ENCODE peak calls at places on chromosomes 3 and 15, in six cellular contexts. F is neuronal stem cell, S is IMR-90, Y is mesendoderm, B is mesenchymal stem cell, I is H1. O is an unnamed sample.

GRCh38 chr3:106826861-106827311 is 550.4 kb upstream of the CCDC54 start:
- DNase-seq in Y (peak; percentile 55), B (peak; percentile 69), I (no peak), F (no peak), S (no peak), O (no peak)

GRCh38 chr15:80473574-80474223 is 69.5 kb downstream of the ARNT2 start:
- DNase-seq in Y (no peak), I (no peak), B (no peak), S (no peak), F (no peak), O (no peak)

GRCh38 chr3:156216216-156216615 is 95.8 kb downstream of the KCNAB1 start:
- DNase-seq in B (no peak), Y (peak; percentile 10), F (no peak), S (no peak), I (no peak), O (no peak)

GRCh38 chr3:131350506-131350905 is 31.1 kb upstream of the NUDT16 start:
- DNase-seq in S (peak; percentile 22), B (no peak), I (no peak), Y (no peak), F (no peak), O (no peak)

GRCh38 chr3:19967812-19968211 is 20.9 kb downstream of the RAB5A start:
- DNase-seq in I (no peak), B (no peak), F (no peak), S (no peak), Y (no peak), O (no peak)

GRCh38 chr3:5014431-5014830 is 35.2 kb downstream of the BHLHE40 start:
- DNase-seq in F (peak; percentile 17), B (no peak), I (no peak), S (no peak), Y (no peak), O (no peak)

GRCh38 chr3:11568503-11569155 is 75.1 kb downstream of the VGLL4 start:
- DNase-seq in F (no peak), I (no peak), Y (no peak), S (peak; percentile 93), B (peak; percentile 97), O (no peak)

GRCh38 chr3:185308126-185308754 is 54.4 kb upstream of the EHHADH start:
- DNase-seq in I (peak; percentile 34), S (peak; percentile 55), F (peak; percentile 63), B (peak; percentile 71), Y (peak; percentile 86), O (peak; percentile 76)

GRCh38 chr3:4071481-4072184 is 231.5 kb upstream of the SETMAR start:
- DNase-seq in B (no peak), S (no peak), F (peak; percentile 38), I (peak; percentile 38), Y (peak; percentile 79), O (peak; percentile 79)

GRCh38 chr3:197309528-197310361 is 11.3 kb upstream of the DLG1 start:
- DNase-seq in S (peak; percentile 93), I (no peak), F (no peak), Y (no peak), B (peak; percentile 96), O (no peak)

GRCh38 chr3:159724627-159725026 is 264.0 kb upstream of the IL12A start:
- DNase-seq in S (peak; percentile 48), F (no peak), B (no peak), Y (no peak), I (no peak), O (no peak)

GRCh38 chr3:194259982-194260856 is 90.9 kb downstream of the CPN2 start:
- DNase-seq in Y (no peak), F (no peak), S (peak; percentile 52), B (peak; percentile 71), I (no peak), O (no peak)

GRCh38 chr15:40242216-40242599 is 3.3 kb downstream of the PAK6 start:
- DNase-seq in F (no peak), S (no peak), I (no peak), B (no peak), Y (no peak), O (no peak)

GRCh38 chr15:67002379-67002778 is 63.0 kb upstream of the SMAD3 start:
- DNase-seq in Y (no peak), F (no peak), B (no peak), S (no peak), I (no peak), O (no peak)

GRCh38 chr3:119420196-119420595 is 43.2 kb downstream of the TMEM39A start:
- DNase-seq in I (no peak), F (no peak), S (no peak), Y (peak; percentile 65), B (no peak), O (peak; percentile 34)

GRCh38 chr3:51311055-51311454 is 74.0 kb upstream of the MANF start:
- DNase-seq in I (no peak), S (peak; percentile 33), B (peak; percentile 37), Y (peak; percentile 55), F (no peak), O (no peak)

GRCh38 chr3:42747581-42747980 is 25.5 kb downstream of the CCDC13 start:
- DNase-seq in F (no peak), B (no peak), Y (no peak), S (no peak), I (no peak), O (peak; percentile 6)

GRCh38 chr15:26073430-26074333 is 210.6 kb upstream of the ATP10A start:
- DNase-seq in F (no peak), Y (no peak), S (no peak), B (no peak), I (no peak), O (no peak)

GRCh38 chr15:63509056-63509696 is 4.8 kb downstream of the USP3 start:
- DNase-seq in F (no peak), I (no peak), Y (no peak), S (no peak), B (no peak), O (no peak)

GRCh38 chr3:37982351-37982750 is 8.2 kb upstream of the VILL start:
- DNase-seq in Y (no peak), F (no peak), B (no peak), S (no peak), I (no peak), O (no peak)

GRCh38 chr15:57504599-57504940 is 87.1 kb upstream of the MYZAP start:
- DNase-seq in I (no peak), F (no peak), Y (no peak), S (no peak), B (no peak), O (no peak)

GRCh38 chr3:170734043-170734736 is 135.8 kb downstream of the RPL22L1 start:
- DNase-seq in I (no peak), Y (peak; percentile 45), B (no peak), S (no peak), F (no peak), O (no peak)

GRCh38 chr3:105715372-105715771 is 153.4 kb downstream of the CBLB start:
- DNase-seq in B (peak; percentile 82), Y (no peak), F (no peak), S (peak; percentile 90), I (no peak), O (no peak)

DNA sequence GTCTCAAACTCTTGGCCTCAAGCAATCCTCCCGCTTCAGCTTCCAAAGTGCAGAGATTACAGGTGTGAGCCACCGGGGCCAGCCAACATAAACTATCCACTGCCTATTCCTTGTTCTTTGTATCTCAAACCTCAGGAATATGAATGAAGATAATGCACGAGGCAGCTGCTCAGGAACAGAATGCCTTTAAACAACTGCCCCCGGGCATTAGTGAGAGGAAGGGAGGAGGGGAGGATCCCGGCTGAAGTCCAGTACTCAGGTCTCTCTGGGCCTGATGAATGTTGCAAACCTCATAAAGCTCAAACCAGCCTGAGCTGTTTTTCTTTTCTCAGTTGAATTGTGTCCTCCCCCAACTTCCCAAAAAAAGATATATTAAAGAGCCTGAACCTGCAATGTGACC is 26.9 kb upstream of the MTMR14 start:
- DNase-seq in B (no peak), I (no peak), Y (no peak), S (no peak), F (no peak), O (no peak)
- H2BK15ac ChIP-seq in B (no peak overlapping the region), I (no peak overlapping the region), Y (no peak overlapping the region), S (no peak overlapping the region), F (no peak overlapping the region), O (no peak overlapping the region)

GRCh38 chr3:63096248-63097058 is 181.7 kb upstream of the SYNPR start:
- DNase-seq in F (no peak), B (no peak), I (no peak), S (no peak), Y (peak; percentile 24), O (peak; percentile 55)
- H2BK15ac ChIP-seq in F (no peak overlapping the region), B (peak overlapping the region; percentile 23), I (no peak overlapping the region), S (no peak overlapping the region), Y (no peak overlapping the region), O (no peak overlapping the region)

GRCh38 chr15:86608461-86608860 is 528.8 kb downstream of the AGBL1 start:
- DNase-seq in B (peak; percentile 48), S (no peak), I (no peak), Y (no peak), F (no peak), O (no peak)
- H2BK15ac ChIP-seq in B (no peak overlapping the region), S (no peak overlapping the region), I (no peak overlapping the region), Y (no peak overlapping the region), F (no peak overlapping the region), O (no peak overlapping the region)

GRCh38 chr3:63705092-63705645 is 52.7 kb downstream of the SNTN start:
- DNase-seq in B (no peak), Y (no peak), I (no peak), F (no peak), S (no peak), O (no peak)
- H2BK15ac ChIP-seq in B (no peak overlapping the region), Y (no peak overlapping the region), I (no peak overlapping the region), F (no peak overlapping the region), S (no peak overlapping the region), O (no peak overlapping the region)